ENCODE peak calls at places on chromosomes 3 and 15, in five cellular contexts. A, Q, J, X and D are unnamed samples.

GRCh38 chr3:10391391-10391790 is 70.5 kb upstream of the SEC13 start:
- DNase-seq in A (no peak), Q (no peak), J (no peak), X (no peak), D (no peak)

GRCh38 chr3:145578465-145578864 is 582.5 kb downstream of the PLOD2 start:
- DNase-seq in A (no peak), Q (no peak), J (no peak), X (no peak), D (no peak)

GRCh38 chr3:51718547-51719412 is 11.9 kb downstream of the GRM2 start:
- DNase-seq in A (peak), Q (peak), J (peak), X (peak), D (no peak)

GRCh38 chr15:64490598-64491259 is 30.4 kb downstream of the ZNF609 start:
- DNase-seq in A (no peak), Q (no peak), J (no peak), X (no peak), D (no peak)

GRCh38 chr3:88003115-88003755 is 55.6 kb downstream of the CGGBP1 start:
- DNase-seq in A (no peak), Q (peak), J (no peak), X (peak), D (no peak)

GRCh38 chr3:61877359-61877770 is 316.0 kb downstream of the PTPRG start:
- DNase-seq in A (no peak), Q (no peak), J (no peak), X (no peak), D (no peak)

GRCh38 chr3:55909373-55909772 is 422.3 kb upstream of the WNT5A start:
- DNase-seq in A (no peak), Q (no peak), J (no peak), X (no peak), D (no peak)

GRCh38 chr15:65092911-65093792 is 16.6 kb downstream of the KBTBD13 start:
- DNase-seq in A (no peak), Q (no peak), J (no peak), X (no peak), D (no peak)

GRCh38 chr3:15512173-15512572 is 9.3 kb downstream of the COLQ start:
- DNase-seq in A (no peak), Q (no peak), J (no peak), X (peak), D (no peak)

GRCh38 chr15:71709808-71710418 is 100.4 kb upstream of the NR2E3 start:
- DNase-seq in A (no peak), Q (no peak), J (no peak), X (no peak), D (no peak)

GRCh38 chr15:29889545-29890329 is 67.5 kb upstream of the TJP1 start:
- DNase-seq in A (no peak), Q (no peak), J (no peak), X (no peak), D (no peak)

GRCh38 chr15:77992356-77993222 is 84.9 kb downstream of the TBC1D2B start:
- DNase-seq in A (no peak), Q (no peak), J (no peak), X (no peak), D (no peak)